ENCODE peak calls at places on chromosome 1, in four cellular contexts. N is OCI-LY7, F is GM23248, V is PC-3. O is an unnamed sample. For H3K9me2, the result is how much of the 10 kb centered on the place peaks cover.

GRCh38 chr1:41481109-41481775 is 3.2 kb downstream of the EDN2 start:
- DNase-seq in F (no peak), V (no peak), N (no peak), O (no peak)

GRCh38 chr1:147545133-147545532 is 3.8 kb downstream of the BCL9 start:
- DNase-seq in V (peak), F (peak), N (peak), O (peak)

GRCh38 chr1:42321731-42322130 is 13.3 kb downstream of the FOXJ3 start:
- DNase-seq in N (no peak), V (no peak), F (no peak), O (no peak)

GRCh38 chr1:117600966-117601365 is 4.9 kb upstream of the TENT5C start:
- DNase-seq in V (no peak), F (peak), N (no peak), O (no peak)

GRCh38 chr1:51061231-51061943 is 40.6 kb upstream of the C1orf185 start:
- DNase-seq in N (no peak), V (peak), F (peak), O (no peak)

GRCh38 chr1:234716907-234717375 is 107.0 kb upstream of the IRF2BP2 start:
- DNase-seq in N (no peak), F (no peak), V (no peak), O (no peak)

GRCh38 chr1:8661185-8662110 is 156.0 kb downstream of the RERE start:
- DNase-seq in F (peak), V (peak), N (no peak), O (no peak)

GRCh38 chr1:26283871-26284596 is 4.1 kb downstream of the SH3BGRL3 start:
- DNase-seq in N (no peak), F (peak), V (no peak), O (no peak)

GRCh38 chr1:222457084-222457483 is 90.8 kb downstream of the HHIPL2 start:
- DNase-seq in F (no peak), V (no peak), N (no peak), O (no peak)

GRCh38 chr1:26477446-26478152 is 5.4 kb downstream of the HMGN2 start:
- DNase-seq in F (peak), N (peak), V (no peak), O (no peak)

GRCh38 chr1:243247901-243248300 is 7.2 kb downstream of the CEP170 start:
- DNase-seq in F (no peak), N (no peak), V (no peak), O (no peak)

GRCh38 chr1:67144696-67145095 is 9.9 kb upstream of the C1orf141 start:
- DNase-seq in V (peak), F (peak), N (peak), O (no peak)

GRCh38 chr1:181607524-181607923 is 124.2 kb downstream of the CACNA1E start:
- DNase-seq in N (no peak), V (no peak), F (no peak), O (no peak)
- H3K9me2 ChIP-seq in N (under half), V (under half), F (under half), O (under half)

GRCh38 chr1:54545916-54546635 is 2.0 kb upstream of the ACOT11 start:
- DNase-seq in V (no peak), F (no peak), N (no peak), O (no peak)

GRCh38 chr1:54547601-54548388 is at the start of gene ACOT11:
- DNase-seq in V (no peak), F (peak), N (no peak), O (no peak)

GRCh38 chr1:54546651-54547348 is 1.2 kb upstream of the ACOT11 start:
- DNase-seq in V (no peak), N (no peak), F (peak), O (no peak)

GRCh38 chr1:54549181-54549924 is 1.3 kb downstream of the ACOT11 start:
- DNase-seq in V (no peak), F (no peak), N (no peak), O (no peak)

DNA sequence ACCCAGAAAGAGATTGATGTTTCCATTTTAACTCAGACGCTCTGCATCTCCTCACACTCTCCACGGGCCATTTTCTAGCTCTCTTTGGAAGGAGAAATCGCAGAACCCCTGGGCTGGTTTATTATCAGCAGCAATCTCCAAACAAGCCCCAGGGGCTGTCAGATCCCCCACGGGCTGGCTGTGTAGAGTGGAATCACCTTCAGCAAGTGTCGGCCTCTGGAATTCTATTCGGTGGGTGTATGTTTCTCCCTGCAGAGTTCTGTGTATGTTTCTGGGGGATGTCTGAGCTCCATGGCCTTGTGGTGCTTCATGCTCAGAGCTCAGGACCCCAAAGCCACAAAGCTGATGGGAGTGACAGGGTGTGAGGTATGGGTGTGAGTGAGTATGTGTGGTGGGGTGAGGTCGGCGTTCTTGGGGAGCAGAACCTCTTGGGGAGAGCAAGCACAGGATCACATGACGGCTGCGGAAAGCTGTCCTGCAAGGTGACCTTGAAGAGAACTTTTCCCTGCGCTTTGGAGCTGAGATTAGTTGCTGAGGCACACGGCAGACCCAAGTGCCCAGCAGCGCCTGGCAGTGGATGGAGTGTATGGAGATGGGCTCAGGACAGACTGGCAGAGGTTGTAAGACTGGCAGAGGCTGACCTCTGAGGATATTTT is 489 bp downstream of the ACOT11 start:
- DNase-seq in F (no peak), V (no peak), N (no peak), O (no peak)
- H3K4me3 ChIP-seq in F (no peak), V (no peak), N (no peak), O (no peak)

GRCh38 chr1:152543808-152544207 is 22.8 kb downstream of the LCE3E start:
- DNase-seq in V (peak), N (peak), F (peak), O (peak)

GRCh38 chr1:152537496-152537895 is 23.2 kb downstream of the CRCT1 start:
- DNase-seq in V (no peak), F (no peak), N (no peak), O (no peak)

GRCh38 chr1:152535774-152536173 is 21.5 kb downstream of the CRCT1 start:
- DNase-seq in N (no peak), V (no peak), F (no peak), O (no peak)

DNA sequence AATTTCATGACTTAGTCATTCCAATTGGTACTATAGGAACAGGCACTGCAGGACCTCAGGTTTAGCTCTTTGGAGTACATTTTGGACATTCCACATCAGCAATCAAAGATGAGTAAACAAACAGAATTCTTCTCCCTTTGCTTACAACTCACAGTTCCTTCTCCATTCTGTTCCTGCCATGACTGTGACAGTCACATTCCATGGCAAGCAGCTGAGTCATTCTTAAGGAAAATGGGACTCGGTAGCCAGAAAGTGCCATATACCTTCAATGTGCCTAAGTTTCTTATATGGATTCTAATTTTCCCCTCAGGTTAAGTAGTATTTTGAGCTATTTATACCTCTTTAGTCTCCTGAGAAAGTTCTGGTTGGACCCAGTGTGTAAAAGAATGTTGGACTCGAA is 25.6 kb downstream of the CRCT1 start:
- DNase-seq in F (no peak), V (no peak), N (no peak), O (no peak)
- H3K9me2 ChIP-seq in F (under half), V (under half), N (under half), O (under half)

DNA sequence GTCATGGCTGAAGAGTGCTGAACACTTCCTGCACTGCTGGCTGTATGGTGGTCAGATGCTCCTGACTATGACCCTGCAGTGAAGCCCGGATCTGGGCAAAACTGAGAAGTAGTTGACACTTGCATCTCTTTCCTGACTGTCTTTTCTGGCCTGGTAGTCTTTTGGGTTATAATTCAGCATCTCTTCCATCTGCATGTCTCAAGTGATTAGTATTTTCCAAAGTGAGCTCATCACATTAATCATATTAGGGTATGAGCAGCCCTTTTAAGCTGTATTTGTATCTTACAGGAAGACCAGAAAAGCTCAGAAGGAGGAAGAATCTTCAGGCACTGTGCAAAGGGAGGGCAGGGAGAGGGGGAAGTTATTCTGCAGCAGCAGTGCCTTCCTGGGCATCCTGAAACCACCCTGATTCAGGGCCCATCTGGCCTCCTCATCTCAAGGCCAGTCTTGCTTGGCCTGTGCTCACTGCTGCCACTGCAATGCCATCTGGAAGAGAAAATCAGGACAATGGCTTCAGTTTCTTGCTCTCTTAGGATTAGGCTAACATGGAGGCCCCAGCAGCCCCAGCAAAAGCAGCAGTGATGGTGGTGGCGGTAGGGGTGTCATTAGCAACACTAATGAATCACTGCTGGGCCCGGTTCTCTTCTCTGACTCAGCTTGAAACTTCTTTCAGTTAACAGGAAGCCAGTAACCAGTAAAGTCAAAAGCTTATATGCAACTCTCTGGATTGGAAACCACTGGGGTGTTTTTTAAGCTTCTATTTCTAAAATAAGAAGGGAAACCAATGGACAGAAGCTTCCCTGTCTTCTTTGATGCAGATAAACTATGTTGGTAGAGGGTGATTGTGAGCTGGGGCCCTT is 63.3 kb upstream of the WDR26 start:
- DNase-seq in V (peak), F (peak), N (peak), O (no peak)
- H3K4me3 ChIP-seq in V (peak), F (peak), N (no peak), O (no peak)

DNA sequence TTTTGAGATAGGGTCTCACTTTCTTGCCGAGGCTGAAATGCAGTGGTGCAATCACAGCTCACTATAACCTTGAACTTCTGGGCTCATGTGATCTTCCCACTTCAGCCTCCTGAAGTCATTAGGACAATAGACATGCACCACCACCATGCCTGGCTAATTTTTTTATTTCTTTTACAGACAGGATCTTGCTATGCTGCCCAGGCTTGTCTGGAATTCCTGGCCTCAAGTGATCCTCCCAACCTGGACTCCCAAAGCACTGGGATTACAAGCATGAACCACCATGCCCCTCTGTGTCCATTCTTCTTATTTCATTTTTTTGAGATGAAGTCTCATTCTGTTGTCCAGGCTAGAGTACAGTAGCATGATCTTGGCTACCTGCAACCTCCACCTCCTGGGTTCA is 12.0 kb upstream of the KLHL20 start:
- DNase-seq in F (no peak), V (no peak), N (no peak), O (no peak)
- H3K9me2 ChIP-seq in F (under half), V (under half), N (under half), O (under half)

DNA sequence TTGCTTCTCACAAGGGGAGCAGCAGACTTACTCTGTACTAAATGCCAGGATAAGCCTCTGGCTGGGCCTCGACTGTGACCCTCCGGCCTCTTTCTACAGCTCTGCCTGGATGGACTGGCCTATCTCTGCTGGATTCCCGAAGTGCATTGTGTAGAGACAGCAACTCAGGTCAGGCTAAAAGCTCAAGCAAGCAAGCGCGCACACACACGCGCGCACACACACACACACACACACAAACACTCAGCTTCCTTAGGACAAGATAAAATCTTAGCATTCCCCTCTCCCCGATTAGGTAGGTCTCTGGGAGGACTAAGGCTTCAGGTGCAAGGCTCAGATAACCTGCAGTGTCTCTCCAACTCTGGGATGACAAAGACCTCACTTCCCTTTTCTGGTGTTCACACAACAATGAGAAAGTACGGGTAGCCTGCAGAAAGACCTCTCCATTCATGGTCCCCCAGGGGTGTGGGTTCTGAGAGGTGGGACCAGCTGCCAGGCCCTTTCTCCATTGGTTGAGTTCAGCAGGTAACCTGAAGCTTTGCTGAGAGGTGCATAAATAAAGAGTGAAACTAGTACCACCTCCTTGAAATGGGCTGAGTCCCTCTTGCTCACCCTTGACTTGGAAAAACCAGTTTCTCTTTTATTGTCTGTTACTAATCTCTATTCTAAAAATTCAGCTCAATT is 155.1 kb upstream of the CAMK1G start:
- DNase-seq in V (peak), N (no peak), F (no peak), O (no peak)
- H3K4me3 ChIP-seq in V (peak), N (no peak), F (no peak), O (no peak)

DNA sequence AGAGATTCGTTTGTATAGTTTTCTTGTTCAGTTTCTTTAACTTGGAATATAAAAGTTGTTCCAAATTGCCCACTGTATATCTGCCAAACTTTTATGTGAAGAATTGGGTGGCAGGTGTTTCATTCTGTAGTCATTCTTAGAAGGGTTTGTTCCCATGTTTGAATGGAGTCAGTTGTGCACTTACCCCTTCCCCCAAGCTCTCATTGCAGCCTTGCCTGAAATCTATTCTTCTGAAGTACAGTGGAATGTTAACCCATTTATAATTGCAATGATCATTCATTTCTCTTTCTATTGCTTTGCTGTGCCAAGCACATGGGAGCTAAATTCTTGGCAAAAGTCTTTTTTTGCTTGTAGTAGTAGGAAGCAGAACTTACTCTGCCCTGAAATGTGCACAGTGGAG is 375.3 kb upstream of the C1orf87 start:
- DNase-seq in V (no peak), F (no peak), N (no peak), O (no peak)
- H3K9me2 ChIP-seq in V (under half), F (under half), N (under half), O (under half)

DNA sequence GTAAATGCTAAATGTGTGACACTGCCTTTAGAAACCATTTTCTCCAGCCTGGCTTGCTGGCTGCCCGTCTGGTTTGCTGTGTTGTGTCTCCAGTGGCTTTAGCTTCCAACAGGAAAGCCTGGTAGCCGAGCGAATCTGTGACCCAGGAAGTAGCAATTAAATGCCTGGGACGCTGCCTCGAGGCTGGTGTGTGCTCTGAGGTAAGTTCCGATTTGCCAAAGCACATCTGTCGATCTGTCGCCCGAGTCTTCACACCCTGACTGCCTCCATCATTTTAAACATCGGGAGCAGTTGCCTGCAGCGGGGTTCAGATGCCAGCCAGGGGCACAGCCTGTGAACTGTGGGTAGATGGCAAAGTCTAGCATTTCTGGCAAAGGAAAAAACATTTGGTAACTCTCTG is 2.2 kb downstream of the MIB2 start:
- DNase-seq in F (no peak), V (no peak), N (no peak), O (no peak)
- H3K4me3 ChIP-seq in F (no peak), V (peak), N (no peak), O (no peak)